ENCODE peak calls at places on chromosomes 4 and X, in four cellular contexts. F, C, P and R are unnamed samples.

GRCh38 chrX:10240918-10241317 is 84.1 kb downstream of the CLCN4 start:
- DNase-seq in F (no peak), C (peak; percentile 19), P (no peak), R (peak; percentile 74)

GRCh38 chr4:80006935-80007744 is 65.9 kb downstream of the ANTXR2 start:
- DNase-seq in F (no peak), C (peak; percentile 72), P (no peak), R (peak; percentile 90)

GRCh38 chr4:110869114-110869513 is 246.2 kb upstream of the PITX2 start:
- DNase-seq in F (no peak), C (peak; percentile 9), P (no peak), R (no peak)

GRCh38 chr4:20652226-20652836 is 47.9 kb upstream of the PACRGL start:
- DNase-seq in F (no peak), C (no peak), P (no peak), R (no peak)

GRCh38 chr4:185332575-185333464 is 62.9 kb downstream of the LRP2BP start:
- DNase-seq in F (no peak), C (no peak), P (no peak), R (no peak)

GRCh38 chr4:2450394-2451035 is 18.4 kb upstream of the RNF4 start:
- DNase-seq in F (no peak), C (no peak), P (no peak), R (no peak)

GRCh38 chrX:119376312-119376711 is 22.8 kb upstream of the SLC25A43 start:
- DNase-seq in F (no peak), C (no peak), P (no peak), R (no peak)

GRCh38 chr4:82948647-82949204 is 48.2 kb downstream of the THAP9 start:
- DNase-seq in F (no peak), C (peak; percentile 38), P (no peak), R (peak; percentile 73)

GRCh38 chr4:159516556-159516955 is 413.7 kb downstream of the RAPGEF2 start:
- DNase-seq in F (no peak), C (peak; percentile 30), P (no peak), R (peak; percentile 51)

GRCh38 chr4:169342906-169343560 is 72.3 kb upstream of the SH3RF1 start:
- DNase-seq in F (no peak), C (no peak), P (no peak), R (no peak)

GRCh38 chr4:166078956-166079355 is 205.9 kb downstream of the TLL1 start:
- DNase-seq in F (no peak), C (peak; percentile 2), P (no peak), R (peak; percentile 15)

GRCh38 chr4:186871856-186872255 is 148.2 kb upstream of the FAT1 start:
- DNase-seq in F (no peak), C (no peak), P (no peak), R (no peak)

GRCh38 chrX:11401966-11402365 is 108.8 kb downstream of the AMELX start:
- DNase-seq in F (no peak), C (peak; percentile 71), P (no peak), R (peak; percentile 35)

GRCh38 chr4:118917582-118917981 is 28.9 kb downstream of the SYNPO2 start:
- DNase-seq in F (no peak), C (no peak), P (no peak), R (peak; percentile 31)

GRCh38 chr4:98261291-98262271 is at the start of gene RAP1GDS1:
- DNase-seq in F (peak; percentile 11), C (peak; percentile 74), P (peak; percentile 56), R (peak; percentile 78)

GRCh38 chr4:65344278-65344825 is 325.9 kb downstream of the EPHA5 start:
- DNase-seq in F (no peak), C (no peak), P (no peak), R (peak; percentile 2)

GRCh38 chr4:156615066-156615514 is 356.5 kb downstream of the PDGFC start:
- DNase-seq in F (no peak), C (peak; percentile 79), P (no peak), R (peak; percentile 98)

GRCh38 chr4:88522702-88523324 is 763 bp downstream of the PYURF start:
- DNase-seq in F (no peak), C (peak; percentile 50), P (no peak), R (peak; percentile 36)